ENCODE peak calls at places on chromosomes 7 and 10, in seven cellular contexts. F is A549; E is CD4-positive, alpha-beta T cell; P is activated CD8-positive, alpha-beta T cell treated with anti-CD3 and anti-CD28 coated beads for 36 hours; Y is fibroblast of villous mesenchyme; V is CD8-positive, alpha-beta T cell; K is neural progenitor cell. X is an unnamed sample.

GRCh38 chr10:33291053-33291592 is 43.3 kb downstream of the NRP1 start:
- DNase-seq in E (no peak), P (no peak), Y (peak), V (no peak), F (peak), K (no peak), X (no peak)

GRCh38 chr10:59082249-59082648 is 94.2 kb upstream of the PHYHIPL start:
- DNase-seq in Y (no peak), V (no peak), K (no peak), E (no peak), P (no peak), F (no peak), X (no peak)

GRCh38 chr7:37462120-37462519 is 13.5 kb upstream of the ELMO1 start:
- DNase-seq in Y (no peak), E (no peak), V (no peak), F (no peak), P (no peak), K (no peak), X (no peak)

GRCh38 chr7:44145419-44145968 is 4.4 kb upstream of the MYL7 start:
- DNase-seq in F (no peak), V (peak), K (peak), Y (no peak), E (peak), P (peak), X (no peak)

GRCh38 chr7:120931243-120931642 is 19.3 kb upstream of the ING3 start:
- DNase-seq in E (no peak), V (no peak), K (no peak), P (no peak), F (no peak), Y (no peak), X (no peak)

GRCh38 chr7:137032436-137032835 is 164.0 kb downstream of the CHRM2 start:
- DNase-seq in V (no peak), Y (peak), E (no peak), P (no peak), F (no peak), K (no peak), X (no peak)

GRCh38 chr7:130844811-130845580 is 111.0 kb upstream of the KLF14 start:
- DNase-seq in F (peak), Y (peak), V (no peak), E (no peak), P (no peak), K (no peak), X (no peak)

GRCh38 chr10:33967721-33968120 is 633.3 kb upstream of the NRP1 start:
- DNase-seq in K (no peak), E (no peak), V (no peak), F (no peak), P (no peak), Y (no peak), X (no peak)

GRCh38 chr7:28975987-28976386 is 17.9 kb upstream of the TRIL start:
- DNase-seq in K (no peak), Y (no peak), F (no peak), V (no peak), E (no peak), P (no peak), X (no peak)

GRCh38 chr7:35380739-35381224 is 126.9 kb upstream of the TBX20 start:
- DNase-seq in Y (peak), V (no peak), F (no peak), K (no peak), P (no peak), E (no peak), X (no peak)

GRCh38 chr7:35384761-35385700 is 131.1 kb upstream of the TBX20 start:
- DNase-seq in V (no peak), P (no peak), Y (no peak), K (no peak), F (no peak), E (no peak), X (no peak)

GRCh38 chr7:35375516-35375915 is 121.6 kb upstream of the TBX20 start:
- DNase-seq in F (no peak), Y (no peak), K (no peak), P (no peak), E (no peak), V (no peak), X (no peak)

GRCh38 chr7:35374858-35375257 is 121.0 kb upstream of the TBX20 start:
- DNase-seq in V (no peak), E (no peak), K (no peak), F (no peak), Y (no peak), P (no peak), X (no peak)

DNA sequence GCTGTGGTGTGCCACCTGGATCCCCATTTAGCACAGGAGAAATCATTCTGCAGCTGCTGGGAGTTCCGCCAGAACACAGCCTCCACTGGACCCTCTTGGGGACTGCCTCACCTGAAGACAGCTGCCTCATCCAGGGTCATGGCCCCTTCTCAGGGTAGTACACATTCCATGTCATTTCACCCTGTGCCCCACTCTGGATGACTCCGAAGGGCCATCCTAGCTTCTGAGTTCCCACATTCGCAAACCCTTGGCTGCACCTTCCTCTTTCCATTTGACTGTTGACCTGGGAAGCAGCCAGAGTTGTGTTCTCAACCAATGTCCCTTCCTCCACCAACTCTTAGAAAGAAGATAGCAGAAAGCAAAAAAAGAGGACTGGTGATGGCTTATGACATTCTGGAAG is 125.6 kb upstream of the TBX20 start:
- DNase-seq in P (no peak), V (no peak), K (no peak), F (no peak), Y (no peak), E (no peak), X (no peak)
- TF ChIP-seq CTCF in P (no peak), V (no peak), K (no peak), F (no peak), Y (no peak), E (no peak), X (no peak)

GRCh38 chr10:78936412-78937342 is 132.1 kb upstream of the ZMIZ1 start:
- DNase-seq in V (no peak), F (no peak), P (no peak), K (no peak), E (no peak), Y (peak), X (no peak)

GRCh38 chr10:78937388-78937787 is 131.4 kb upstream of the ZMIZ1 start:
- DNase-seq in Y (no peak), E (no peak), V (no peak), K (no peak), P (no peak), F (no peak), X (no peak)

GRCh38 chr10:78938695-78939672 is 129.8 kb upstream of the ZMIZ1 start:
- DNase-seq in P (no peak), F (no peak), V (no peak), K (no peak), E (no peak), Y (no peak), X (no peak)

GRCh38 chr10:78935697-78936407 is 132.9 kb upstream of the ZMIZ1 start:
- DNase-seq in Y (no peak), F (no peak), K (no peak), V (no peak), P (no peak), E (no peak), X (no peak)

GRCh38 chr10:78937800-78938694 is 130.7 kb upstream of the ZMIZ1 start:
- DNase-seq in E (no peak), P (peak), V (no peak), Y (peak), K (no peak), F (peak), X (no peak)
- TF ChIP-seq CTCF in E (no peak), P (peak), V (no peak), Y (peak), K (no peak), F (peak), X (peak)

DNA sequence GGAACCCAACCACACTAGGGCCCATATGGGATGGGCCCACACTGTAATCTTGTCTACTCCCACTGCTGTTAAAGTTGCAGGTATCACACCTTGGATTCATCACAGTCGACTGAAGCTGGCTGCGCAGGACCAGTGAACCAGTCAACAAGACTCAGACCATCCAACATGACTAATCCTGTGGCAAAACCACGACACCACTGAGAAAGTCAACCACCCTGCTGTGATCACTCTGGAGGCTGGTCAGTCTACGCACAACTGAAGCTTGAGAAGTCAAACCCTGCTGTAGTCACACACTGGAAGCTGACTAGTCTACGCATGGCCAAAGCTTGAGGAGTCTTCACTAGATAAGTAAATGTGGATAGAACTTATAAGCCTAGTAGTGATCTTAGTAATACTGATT is 9.6 kb upstream of the CYREN start:
- DNase-seq in K (no peak), Y (no peak), V (no peak), F (no peak), E (no peak), P (no peak), X (no peak)
- TF ChIP-seq CTCF in K (no peak), Y (no peak), V (no peak), F (no peak), E (no peak), P (no peak), X (no peak)

DNA sequence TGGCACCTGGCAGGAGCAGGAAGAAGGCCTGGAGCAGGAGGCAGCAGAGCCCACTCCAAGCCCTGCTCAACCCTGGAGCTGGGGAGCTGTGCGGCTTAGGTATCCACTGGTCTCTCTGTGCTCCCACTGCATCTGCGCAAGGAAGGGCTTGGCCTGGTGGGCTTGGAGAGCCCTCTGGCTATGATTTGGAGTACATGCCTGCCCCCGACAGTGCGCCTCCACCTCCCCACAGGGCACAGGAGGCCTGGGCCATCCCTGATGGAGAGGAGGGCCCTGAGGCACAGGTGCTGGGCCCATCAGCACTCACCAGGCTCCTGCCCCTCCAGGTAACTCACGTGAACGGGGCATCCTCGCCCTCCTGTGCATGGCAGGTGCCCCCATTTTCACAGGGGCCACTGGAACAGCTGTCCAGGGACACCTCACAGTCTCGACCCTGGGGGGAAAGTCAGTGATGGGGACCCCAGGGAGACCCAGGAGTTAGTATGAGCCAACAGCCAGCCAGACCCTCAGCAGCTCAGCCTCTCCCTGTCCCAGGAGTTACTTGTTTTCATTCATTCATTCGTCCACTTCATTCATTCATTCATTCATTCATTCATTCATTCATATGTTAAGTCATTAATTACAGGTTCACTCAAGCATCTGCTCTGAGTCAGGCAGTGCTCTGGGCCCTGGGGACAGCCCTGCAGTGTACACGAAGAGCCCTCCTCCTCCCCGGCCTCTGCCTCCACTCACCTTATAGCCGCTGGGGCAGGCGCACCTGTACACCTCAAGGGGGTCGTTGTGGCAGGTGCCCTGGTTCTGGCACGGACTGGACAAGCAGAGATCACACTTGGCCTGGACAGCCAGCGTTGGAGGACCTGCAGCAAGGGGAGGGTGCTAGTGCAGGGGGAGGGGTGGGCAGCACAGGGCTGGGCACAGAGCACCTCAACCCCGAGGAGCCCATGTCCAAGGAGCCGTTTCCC is 167.2 kb downstream of the SLIT1 start:
- DNase-seq in V (no peak), F (no peak), Y (no peak), K (no peak), P (peak), E (no peak), X (peak)
- TF ChIP-seq CTCF in V (no peak), F (no peak), Y (no peak), K (no peak), P (no peak), E (no peak), X (no peak)

GRCh38 chr7:155218276-155219153 is 79.2 kb upstream of the INSIG1 start:
- DNase-seq in K (no peak), V (no peak), F (no peak), Y (no peak), P (no peak), E (no peak), X (no peak)

GRCh38 chr7:155215576-155216325 is 81.9 kb upstream of the INSIG1 start:
- DNase-seq in P (no peak), K (no peak), E (no peak), F (no peak), V (no peak), Y (no peak), X (no peak)

GRCh38 chr7:155216475-155217272 is 81.0 kb upstream of the INSIG1 start:
- DNase-seq in K (no peak), P (no peak), E (no peak), Y (no peak), F (no peak), V (no peak), X (no peak)

GRCh38 chr7:155219154-155219531 is 78.5 kb upstream of the INSIG1 start:
- DNase-seq in F (no peak), K (no peak), V (no peak), Y (no peak), E (no peak), P (no peak), X (no peak)

GRCh38 chr7:155217629-155218028 is 80.0 kb upstream of the INSIG1 start:
- DNase-seq in V (no peak), P (no peak), F (no peak), Y (no peak), K (no peak), E (no peak), X (no peak)
- TF ChIP-seq CTCF in V (no peak), P (no peak), F (no peak), Y (no peak), K (no peak), E (no peak), X (no peak)

DNA sequence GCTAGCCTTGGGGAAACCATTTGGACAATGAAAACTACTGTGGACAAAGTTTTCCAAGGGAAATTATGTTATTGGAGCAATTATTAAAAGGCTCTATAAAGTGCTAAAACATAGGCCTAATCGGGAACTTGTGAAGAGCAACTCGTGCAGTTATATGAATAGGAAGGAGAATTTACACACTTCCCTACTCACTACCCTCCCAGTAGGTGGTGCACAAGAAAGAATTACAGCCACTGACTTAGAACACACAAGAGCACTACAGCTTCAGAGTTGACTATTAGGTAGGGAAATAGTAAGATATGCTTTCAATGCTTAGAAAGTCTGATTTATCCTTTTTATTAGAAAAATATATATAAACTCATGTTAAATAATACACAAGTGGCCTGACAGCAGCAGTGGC is 47.2 kb downstream of the GSAP start:
- DNase-seq in Y (peak), P (no peak), E (no peak), F (no peak), V (no peak), K (no peak), X (no peak)
- TF ChIP-seq CTCF in Y (peak), P (no peak), E (no peak), F (no peak), V (no peak), K (no peak), X (peak)

DNA sequence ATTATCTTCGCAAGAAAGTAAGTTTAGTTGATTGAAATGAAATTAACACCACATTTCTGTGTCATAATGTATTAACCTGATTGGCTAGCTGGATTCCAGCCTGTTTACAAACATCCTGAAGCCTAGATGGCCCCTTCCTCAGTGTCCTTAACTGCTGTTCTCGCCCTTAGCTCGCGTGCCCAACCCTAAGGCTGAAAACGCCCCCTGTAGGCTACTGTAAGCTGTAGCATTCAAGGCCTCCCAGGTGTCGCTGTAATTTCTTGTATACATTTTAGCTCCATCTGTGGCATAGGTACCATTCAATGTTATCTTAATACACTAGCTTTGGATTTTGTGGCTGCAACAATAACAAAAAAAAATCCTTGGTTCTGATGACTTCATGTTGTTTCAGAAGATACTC is 191.6 kb downstream of the MGMT start:
- DNase-seq in F (no peak), V (no peak), P (no peak), E (no peak), K (peak), Y (no peak), X (no peak)
- TF ChIP-seq CTCF in F (no peak), V (no peak), P (no peak), E (no peak), K (peak), Y (no peak), X (peak)

DNA sequence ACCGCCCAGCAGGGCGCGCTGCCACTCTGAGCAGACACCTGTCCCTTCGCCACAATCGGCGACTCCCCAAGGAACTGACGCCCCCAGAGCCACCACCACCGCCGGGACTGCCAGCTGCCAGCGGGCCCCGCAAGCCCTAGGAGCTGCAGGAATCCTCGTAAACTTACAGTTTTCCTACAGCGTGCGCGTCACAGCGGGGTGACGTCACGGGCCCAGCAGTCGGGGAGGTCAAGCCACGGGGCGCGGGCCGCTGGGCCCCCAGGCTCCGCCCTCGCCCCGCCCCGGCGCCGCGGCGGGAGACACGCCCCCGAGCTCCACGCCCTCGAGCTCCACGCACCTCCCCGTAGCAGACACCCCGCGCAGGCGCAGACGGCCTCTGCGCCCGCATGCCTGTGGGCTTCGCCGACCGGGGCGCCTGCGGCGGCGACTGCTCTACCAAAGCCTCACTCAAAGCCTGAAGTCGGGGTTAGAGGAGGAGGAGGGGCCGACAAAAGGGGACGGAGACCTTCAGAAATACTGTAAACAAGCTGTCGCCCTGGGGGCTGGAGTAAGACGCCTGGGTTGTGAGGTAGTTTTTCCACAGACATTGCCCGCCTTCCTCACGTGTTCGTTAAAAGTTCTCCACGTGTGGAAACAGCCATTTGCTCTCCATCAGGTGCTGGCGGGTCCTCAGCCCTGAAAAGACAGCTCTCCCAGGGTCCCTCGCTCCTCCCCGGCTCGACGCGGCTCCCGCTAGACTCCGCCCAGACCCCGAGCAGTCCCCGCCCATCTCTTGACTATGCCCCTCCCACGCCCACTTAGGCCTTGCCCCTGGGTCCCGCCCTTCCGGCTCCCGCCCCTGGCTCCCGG is at the start of gene ZNF438:
- DNase-seq in V (peak), P (peak), Y (peak), F (peak), E (peak), K (peak), X (peak)
- TF ChIP-seq CTCF in V (peak), P (peak), Y (peak), F (peak), E (peak), K (peak), X (peak)

DNA sequence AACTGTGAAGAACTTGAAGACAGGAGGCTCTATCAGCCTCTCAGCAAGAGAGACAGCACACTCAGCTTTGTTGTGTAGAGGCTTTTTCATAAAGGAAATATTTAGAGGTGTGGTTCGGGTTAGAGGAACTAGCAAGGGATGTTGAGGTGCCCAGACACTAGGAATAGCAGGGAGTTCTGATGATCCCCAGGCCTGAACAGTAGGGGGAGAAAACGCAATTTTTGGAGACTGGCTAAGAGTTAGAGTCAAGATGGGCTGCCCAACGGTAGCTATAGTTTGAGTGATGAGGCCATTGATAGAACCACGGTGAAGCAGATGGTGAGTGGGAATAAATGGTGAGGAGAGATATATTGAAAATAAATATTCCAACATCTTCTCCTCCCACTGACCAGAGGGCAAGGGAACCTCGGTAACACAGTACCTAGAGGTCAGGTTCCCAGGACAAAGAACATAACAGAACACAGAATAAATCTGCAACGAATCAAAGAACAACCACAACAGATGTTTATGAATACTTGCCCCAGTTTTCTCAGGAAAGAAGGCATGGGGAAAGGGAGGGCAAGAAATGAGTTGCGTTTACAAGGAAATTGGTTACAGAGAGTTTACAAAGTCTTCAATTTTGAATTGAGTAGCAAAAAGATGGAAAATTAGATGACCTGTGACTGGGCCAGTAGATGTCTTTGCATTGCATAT is 24.2 kb upstream of the BPGM start:
- DNase-seq in E (no peak), V (no peak), P (no peak), F (no peak), K (no peak), Y (peak), X (no peak)
- TF ChIP-seq CTCF in E (no peak), V (no peak), P (no peak), F (no peak), K (no peak), Y (no peak), X (no peak)

GRCh38 chr10:124791378-124792348 is at the start of gene EEF1AKMT2:
- DNase-seq in E (peak), V (peak), Y (peak), K (peak), F (peak), P (peak), X (peak)
- TF ChIP-seq CTCF in E (no peak), V (no peak), Y (peak), K (peak), F (peak), P (no peak), X (peak)

X was measured in chondrocyte.